ENCODE peak calls at places on chromosomes 4 and X, in five cellular contexts. One of them, this sample, is unnamed.

GRCh38 chrX:14039344-14039743 is 9.7 kb upstream of the GEMIN8 start:
- DNase-seq in BJ: no peak
- DNase-seq in stimulated activated CD4-positive, alpha-beta T cell treated with anti-CD3 and anti-CD28 coated beads, Interleukin-2, amount 100 ng/mL, for 24 hours: peak; percentile 51
- DNase-seq in non-pigmented ciliary epithelial cell: no peak
- DNase-seq in HFF-Myc: no peak
- DNase-seq in this sample: no peak

GRCh38 chr4:97590266-97590665 is 553.0 kb downstream of the STPG2 start:
- DNase-seq in BJ: no peak
- DNase-seq in stimulated activated CD4-positive, alpha-beta T cell treated with anti-CD3 and anti-CD28 coated beads, Interleukin-2, amount 100 ng/mL, for 24 hours: no peak
- DNase-seq in non-pigmented ciliary epithelial cell: no peak
- DNase-seq in HFF-Myc: no peak
- DNase-seq in this sample: no peak

GRCh38 chr4:163279713-163280112 is 52.7 kb downstream of the NPY1R start:
- DNase-seq in BJ: no peak
- DNase-seq in stimulated activated CD4-positive, alpha-beta T cell treated with anti-CD3 and anti-CD28 coated beads, Interleukin-2, amount 100 ng/mL, for 24 hours: no peak
- DNase-seq in non-pigmented ciliary epithelial cell: no peak
- DNase-seq in HFF-Myc: no peak
- DNase-seq in this sample: no peak

GRCh38 chr4:145716200-145716599 is 36.3 kb downstream of the C4orf51 start:
- DNase-seq in BJ: no peak
- DNase-seq in stimulated activated CD4-positive, alpha-beta T cell treated with anti-CD3 and anti-CD28 coated beads, Interleukin-2, amount 100 ng/mL, for 24 hours: no peak
- DNase-seq in non-pigmented ciliary epithelial cell: no peak
- DNase-seq in HFF-Myc: no peak
- DNase-seq in this sample: no peak

GRCh38 chr4:36854554-36854953 is 390.0 kb upstream of the NWD2 start:
- DNase-seq in BJ: no peak
- DNase-seq in stimulated activated CD4-positive, alpha-beta T cell treated with anti-CD3 and anti-CD28 coated beads, Interleukin-2, amount 100 ng/mL, for 24 hours: no peak
- DNase-seq in non-pigmented ciliary epithelial cell: no peak
- DNase-seq in HFF-Myc: no peak
- DNase-seq in this sample: no peak

GRCh38 chr4:144903953-144904711 is 193.9 kb downstream of the ANAPC10 start:
- DNase-seq in BJ: no peak
- DNase-seq in stimulated activated CD4-positive, alpha-beta T cell treated with anti-CD3 and anti-CD28 coated beads, Interleukin-2, amount 100 ng/mL, for 24 hours: no peak
- DNase-seq in non-pigmented ciliary epithelial cell: peak; percentile 15
- DNase-seq in HFF-Myc: no peak
- DNase-seq in this sample: no peak

GRCh38 chr4:101649790-101650450 is 140.6 kb upstream of the BANK1 start:
- DNase-seq in BJ: no peak
- DNase-seq in stimulated activated CD4-positive, alpha-beta T cell treated with anti-CD3 and anti-CD28 coated beads, Interleukin-2, amount 100 ng/mL, for 24 hours: no peak
- DNase-seq in non-pigmented ciliary epithelial cell: no peak
- DNase-seq in HFF-Myc: no peak
- DNase-seq in this sample: no peak

GRCh38 chr4:170853422-170854021 is 763.8 kb upstream of the AADAT start:
- DNase-seq in BJ: no peak
- DNase-seq in stimulated activated CD4-positive, alpha-beta T cell treated with anti-CD3 and anti-CD28 coated beads, Interleukin-2, amount 100 ng/mL, for 24 hours: peak; percentile 19
- DNase-seq in non-pigmented ciliary epithelial cell: no peak
- DNase-seq in HFF-Myc: no peak
- DNase-seq in this sample: peak; percentile 9

GRCh38 chrX:36867143-36867542 is 141.0 kb upstream of the FAM47C start:
- DNase-seq in BJ: no peak
- DNase-seq in stimulated activated CD4-positive, alpha-beta T cell treated with anti-CD3 and anti-CD28 coated beads, Interleukin-2, amount 100 ng/mL, for 24 hours: no peak
- DNase-seq in non-pigmented ciliary epithelial cell: no peak
- DNase-seq in HFF-Myc: no peak
- DNase-seq in this sample: no peak

GRCh38 chrX:20515841-20516461 is 249.2 kb upstream of the RPS6KA3 start:
- DNase-seq in BJ: peak; percentile 62
- DNase-seq in stimulated activated CD4-positive, alpha-beta T cell treated with anti-CD3 and anti-CD28 coated beads, Interleukin-2, amount 100 ng/mL, for 24 hours: peak; percentile 10
- DNase-seq in non-pigmented ciliary epithelial cell: peak; percentile 81
- DNase-seq in HFF-Myc: peak; percentile 74
- DNase-seq in this sample: peak; percentile 53

GRCh38 chr4:81650871-81651270 is 179.2 kb upstream of the RASGEF1B start:
- DNase-seq in BJ: no peak
- DNase-seq in stimulated activated CD4-positive, alpha-beta T cell treated with anti-CD3 and anti-CD28 coated beads, Interleukin-2, amount 100 ng/mL, for 24 hours: no peak
- DNase-seq in non-pigmented ciliary epithelial cell: no peak
- DNase-seq in HFF-Myc: no peak
- DNase-seq in this sample: no peak

GRCh38 chr4:95362906-95363578 is 185.7 kb downstream of the UNC5C start:
- DNase-seq in BJ: no peak
- DNase-seq in stimulated activated CD4-positive, alpha-beta T cell treated with anti-CD3 and anti-CD28 coated beads, Interleukin-2, amount 100 ng/mL, for 24 hours: peak; percentile 5
- DNase-seq in non-pigmented ciliary epithelial cell: no peak
- DNase-seq in HFF-Myc: peak; percentile 6
- DNase-seq in this sample: no peak

GRCh38 chr4:64738240-64738639 is 329.0 kb upstream of the TECRL start:
- DNase-seq in BJ: no peak
- DNase-seq in stimulated activated CD4-positive, alpha-beta T cell treated with anti-CD3 and anti-CD28 coated beads, Interleukin-2, amount 100 ng/mL, for 24 hours: no peak
- DNase-seq in non-pigmented ciliary epithelial cell: no peak
- DNase-seq in HFF-Myc: no peak
- DNase-seq in this sample: no peak

GRCh38 chrX:154398668-154399526 is 720 bp downstream of the RPL10 start:
- DNase-seq in BJ: no peak
- DNase-seq in stimulated activated CD4-positive, alpha-beta T cell treated with anti-CD3 and anti-CD28 coated beads, Interleukin-2, amount 100 ng/mL, for 24 hours: peak; percentile 80
- DNase-seq in non-pigmented ciliary epithelial cell: no peak
- DNase-seq in HFF-Myc: no peak
- DNase-seq in this sample: no peak

GRCh38 chr4:955931-956381 is 17.4 kb downstream of the DGKQ start:
- DNase-seq in BJ: no peak
- DNase-seq in stimulated activated CD4-positive, alpha-beta T cell treated with anti-CD3 and anti-CD28 coated beads, Interleukin-2, amount 100 ng/mL, for 24 hours: no peak
- DNase-seq in non-pigmented ciliary epithelial cell: no peak
- DNase-seq in HFF-Myc: no peak
- DNase-seq in this sample: no peak

GRCh38 chr4:89868999-89869589 is 25.6 kb upstream of the MMRN1 start:
- DNase-seq in BJ: no peak
- DNase-seq in stimulated activated CD4-positive, alpha-beta T cell treated with anti-CD3 and anti-CD28 coated beads, Interleukin-2, amount 100 ng/mL, for 24 hours: no peak
- DNase-seq in non-pigmented ciliary epithelial cell: no peak
- DNase-seq in HFF-Myc: no peak
- DNase-seq in this sample: no peak

This sample was measured in GM12878.